ENCODE peak calls at places on chromosomes 7 and 10, in four cellular contexts. V is ascending aorta, F is testis, A is fibroblast of lung. Q is an unnamed sample.
A peak's percentile ranks its signal among the peaks of the same experiment; 100 is the strongest.

GRCh38 chr7:72793791-72794190 is 34.2 kb downstream of the TYW1B start:
- DNase-seq in A (no peak), V (no peak), F (no peak), Q (no peak)

GRCh38 chr7:42931447-42931833 is 534 bp downstream of the PSMA2 start:
- DNase-seq in F (no peak), V (no peak), A (peak; percentile 16), Q (no peak)

GRCh38 chr7:156842740-156843140 is 50.2 kb downstream of the LMBR1 start:
- DNase-seq in A (no peak), V (no peak), F (no peak), Q (no peak)

GRCh38 chr7:116534790-116535189 is 10.0 kb downstream of the CAV1 start:
- DNase-seq in F (no peak), A (no peak), V (no peak), Q (no peak)

GRCh38 chr10:133012573-133013359 is 70.4 kb upstream of the CFAP46 start:
- DNase-seq in F (peak; percentile 27), A (no peak), V (peak; percentile 27), Q (no peak)

GRCh38 chr7:1092161-1092632 is 4.3 kb downstream of the GPER1 start:
- DNase-seq in F (no peak), V (no peak), A (no peak), Q (no peak)

GRCh38 chr10:49115015-49115795 is at the start of gene VSTM4:
- DNase-seq in V (no peak), F (no peak), A (peak; percentile 33), Q (no peak)

GRCh38 chr7:102891693-102892261 is 21.0 kb upstream of the LRRC17 start:
- DNase-seq in F (no peak), V (peak; percentile 16), A (peak; percentile 95), Q (no peak)

GRCh38 chr7:99447943-99448342 is 9.2 kb downstream of the CPSF4 start:
- DNase-seq in A (no peak), V (no peak), F (no peak), Q (peak; percentile 70)

GRCh38 chr7:149790146-149790548 is 16.8 kb upstream of the ZNF467 start:
- DNase-seq in V (no peak), F (peak; percentile 62), A (no peak), Q (no peak)

GRCh38 chr10:16662889-16663288 is 141.2 kb upstream of the C1QL3 start:
- DNase-seq in A (no peak), F (no peak), V (no peak), Q (no peak)

GRCh38 chr10:16890691-16891090 is 73.5 kb upstream of the RSU1 start:
- DNase-seq in F (no peak), A (no peak), V (no peak), Q (no peak)

GRCh38 chr10:102283890-102284289 is 38.6 kb downstream of the GBF1 start:
- DNase-seq in V (no peak), F (no peak), A (no peak), Q (no peak)

GRCh38 chr7:102432476-102433318 is 678 bp upstream of the ORAI2 start:
- DNase-seq in F (no peak), A (no peak), V (no peak), Q (no peak)

GRCh38 chr10:12594448-12594944 is 245.1 kb downstream of the CAMK1D start:
- DNase-seq in V (no peak), F (no peak), A (no peak), Q (no peak)

GRCh38 chr10:12597176-12597575 is 247.8 kb downstream of the CAMK1D start:
- DNase-seq in A (no peak), F (no peak), V (no peak), Q (no peak)

GRCh38 chr10:12597800-12598750 is 248.7 kb downstream of the CAMK1D start:
- DNase-seq in F (no peak), A (no peak), V (no peak), Q (no peak)

GRCh38 chr10:12592967-12593366 is 243.6 kb downstream of the CAMK1D start:
- DNase-seq in V (no peak), F (no peak), A (peak; percentile 11), Q (no peak)

DNA sequence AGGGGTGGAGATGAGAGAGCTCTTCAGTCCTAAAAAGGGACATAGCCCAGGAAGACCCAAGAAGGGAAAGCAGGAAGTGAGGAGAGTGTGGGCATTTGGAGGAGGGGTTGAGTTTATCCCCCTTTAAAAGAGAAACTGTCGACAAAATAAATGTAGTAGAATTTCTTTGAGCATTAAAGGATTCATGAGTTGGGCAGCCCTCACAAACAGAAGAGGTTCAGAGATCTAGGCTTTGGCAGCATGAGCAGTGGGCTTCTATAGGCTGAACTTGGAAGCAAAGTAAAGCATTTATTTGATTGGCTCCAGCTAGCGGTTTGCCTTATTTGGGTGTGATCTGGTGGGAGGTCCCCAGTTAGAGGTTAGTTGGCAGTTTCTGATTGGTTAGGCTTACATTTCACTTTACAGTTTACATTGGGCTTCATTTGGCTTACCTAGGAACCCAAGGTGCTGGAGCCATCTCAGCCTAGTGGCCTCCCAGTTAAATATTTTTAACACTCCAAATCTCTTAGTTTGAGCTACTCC is 246.8 kb downstream of the CAMK1D start:
- DNase-seq in V (no peak), F (no peak), A (no peak), Q (no peak)
- H3K4me1 ChIP-seq in V (no peaks in the 10 kb centered on the region), F (no peaks in the 10 kb centered on the region), A (no peaks in the 10 kb centered on the region), Q (no peaks in the 10 kb centered on the region)

GRCh38 chr10:69073025-69073424 is 14.9 kb upstream of the SRGN start:
- DNase-seq in F (no peak), V (no peak), A (no peak), Q (no peak)

GRCh38 chr10:69074532-69074931 is 13.4 kb upstream of the SRGN start:
- DNase-seq in F (no peak), V (no peak), A (no peak), Q (no peak)

GRCh38 chr10:69078311-69078710 is 9.6 kb upstream of the SRGN start:
- DNase-seq in A (no peak), F (no peak), V (no peak), Q (no peak)

GRCh38 chr10:69073731-69074130 is 14.2 kb upstream of the SRGN start:
- DNase-seq in V (no peak), A (no peak), F (no peak), Q (no peak)

GRCh38 chr10:69075431-69075830 is 12.5 kb upstream of the SRGN start:
- DNase-seq in A (no peak), F (no peak), V (no peak), Q (no peak)
- H3K4me1 ChIP-seq in A (no peaks in the 10 kb centered on the region), F (no peaks in the 10 kb centered on the region), V (no peaks in the 10 kb centered on the region), Q (no peaks in the 10 kb centered on the region)

GRCh38 chr10:59894114-59894513 is 12.2 kb downstream of the CCDC6 start:
- DNase-seq in F (peak; percentile 87), A (peak; percentile 96), V (no peak), Q (no peak)
- H3K4me1 ChIP-seq in F (peaks cover 10% of the 10 kb centered on the region), A (peaks cover 7% of the 10 kb centered on the region), V (peaks cover 19% of the 10 kb centered on the region), Q (peaks cover 78% of the 10 kb centered on the region)

GRCh38 chr7:78496226-78496625 is 697.7 kb downstream of the PHTF2 start:
- DNase-seq in F (no peak), A (no peak), V (no peak), Q (no peak)
- H3K4me1 ChIP-seq in F (no peaks in the 10 kb centered on the region), A (no peaks in the 10 kb centered on the region), V (no peaks in the 10 kb centered on the region), Q (no peaks in the 10 kb centered on the region)